ENCODE peak calls at places on chromosome X, in four cellular contexts. Q is dorsolateral prefrontal cortex, U is colonic mucosa, R is H1. M is an unnamed sample.

GRCh38 chrX:19245711-19246269 is 97.9 kb upstream of the PDHA1 start:
- DNase-seq in Q (no peak), U (no peak), R (no peak), M (no peak)

GRCh38 chrX:134631404-134632346 is 26.6 kb downstream of the PLAC1 start:
- DNase-seq in Q (no peak), U (peak), R (no peak), M (no peak)

GRCh38 chrX:44227981-44228380 is 115.5 kb downstream of the EFHC2 start:
- DNase-seq in Q (no peak), U (no peak), R (no peak), M (no peak)

GRCh38 chrX:56782362-56782761 is 53.3 kb downstream of the NBDY start:
- DNase-seq in Q (no peak), U (no peak), R (no peak), M (no peak)

GRCh38 chrX:44093431-44093830 is 120.2 kb upstream of the NDP start:
- DNase-seq in Q (no peak), U (no peak), R (no peak), M (no peak)

GRCh38 chrX:136251042-136251991 is at the start of gene MAP7D3:
- DNase-seq in Q (peak), U (peak), R (peak), M (peak)

GRCh38 chrX:23908219-23909003 is 605 bp downstream of the CXorf58 start:
- DNase-seq in Q (no peak), U (no peak), R (no peak), M (no peak)

GRCh38 chrX:11239230-11239629 is 54.0 kb upstream of the AMELX start:
- DNase-seq in Q (no peak), U (peak), R (no peak), M (peak)

GRCh38 chrX:56281789-56282188 is 49.6 kb downstream of the KLF8 start:
- DNase-seq in Q (no peak), U (no peak), R (no peak), M (peak)

GRCh38 chrX:7390446-7390845 is 242.5 kb upstream of the PUDP start:
- DNase-seq in Q (no peak), U (no peak), R (no peak), M (no peak)

GRCh38 chrX:15334561-15334960 is 762 bp downstream of the PIGA start:
- DNase-seq in Q (no peak), U (no peak), R (no peak), M (peak)

GRCh38 chrX:22196151-22196550 is 76.6 kb upstream of the CBLL2 start:
- DNase-seq in Q (no peak), U (no peak), R (no peak), M (peak)

GRCh38 chrX:41137589-41137988 is 52.3 kb downstream of the USP9X start:
- DNase-seq in Q (no peak), U (no peak), R (no peak), M (no peak)

GRCh38 chrX:3262906-3263305 is 83.5 kb downstream of the MXRA5 start:
- DNase-seq in Q (no peak), U (no peak), R (no peak), M (peak)

GRCh38 chrX:150664290-150664689 is 28.9 kb upstream of the MTMR1 start:
- DNase-seq in Q (peak), U (no peak), R (no peak), M (no peak)

GRCh38 chrX:51899741-51900140 is 6.3 kb downstream of the MAGED1 start:
- DNase-seq in Q (no peak), U (no peak), R (no peak), M (peak)

GRCh38 chrX:140163376-140164159 is 198.2 kb upstream of the CXorf66 start:
- DNase-seq in Q (no peak), U (no peak), R (no peak), M (no peak)

GRCh38 chrX:9501362-9501761 is 36.5 kb downstream of the TBL1X start:
- DNase-seq in Q (no peak), U (no peak), R (no peak), M (no peak)
- TF ChIP-seq CTCF in Q (no peak), U (no peak), R (peak), M (no peak)

DNA sequence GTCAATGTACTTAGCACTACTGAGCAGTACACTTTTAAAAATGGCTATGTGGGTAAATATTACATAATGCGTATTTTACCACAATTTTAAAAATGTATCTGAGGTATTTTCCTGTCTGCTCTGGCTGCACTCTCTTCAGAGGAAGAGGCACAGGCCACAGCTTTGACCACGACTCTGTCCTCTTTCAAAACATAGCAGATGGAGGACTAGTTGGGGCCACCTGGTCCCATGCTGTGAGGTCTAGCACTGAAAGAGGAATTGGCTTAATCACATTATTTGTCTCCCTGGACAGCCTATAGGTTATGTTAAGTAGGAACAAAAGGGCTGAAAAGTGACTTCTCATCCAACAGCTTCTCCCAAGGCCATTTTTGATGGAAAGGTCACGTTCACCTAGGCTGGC is 5.2 kb downstream of the KCNE5 start:
- DNase-seq in Q (no peak), U (no peak), R (no peak), M (no peak)
- TF ChIP-seq CTCF in Q (no peak), U (no peak), R (no peak), M (no peak)

DNA sequence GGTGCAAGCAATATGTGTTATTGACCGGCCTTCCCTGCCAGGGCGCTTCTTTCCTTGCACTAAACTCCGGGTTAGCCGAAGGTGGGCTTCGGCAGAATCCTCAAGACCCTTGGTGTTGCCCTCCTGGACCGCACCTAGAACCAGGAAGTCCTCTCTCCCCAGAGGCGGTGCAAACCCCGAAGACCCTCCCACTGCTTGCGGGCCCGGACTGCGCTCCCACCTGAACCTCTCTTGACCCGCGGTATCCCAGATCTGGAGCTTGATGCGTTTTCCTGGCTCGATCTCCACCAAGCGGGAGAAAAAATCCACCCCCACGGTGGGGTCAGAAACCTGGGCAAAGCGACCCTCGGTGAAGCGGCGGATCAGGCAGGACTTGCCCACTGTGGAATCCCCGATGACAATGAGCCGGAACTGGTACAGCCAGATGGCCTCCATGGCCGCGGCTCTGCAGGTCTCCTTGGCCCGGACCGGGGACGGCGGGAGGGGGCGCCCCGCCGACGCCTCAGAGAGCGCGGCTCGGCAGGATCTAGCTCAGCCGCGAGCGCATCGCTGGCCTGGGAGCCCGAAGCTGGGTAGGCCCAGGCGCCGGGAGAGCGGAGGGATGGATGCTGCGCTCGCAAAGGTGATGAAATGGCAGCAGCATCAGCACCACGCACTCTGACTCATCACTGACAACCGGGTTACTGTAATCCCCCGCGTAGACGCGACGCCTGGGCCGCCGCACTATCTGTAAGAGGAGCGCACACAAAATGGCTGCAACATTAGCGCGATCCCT is at the start of gene RAB39B:
- DNase-seq in Q (peak), U (peak), R (peak), M (peak)
- TF ChIP-seq CTCF in Q (no peak), U (no peak), R (no peak), M (no peak)

GRCh38 chrX:69493193-69493592 is 10.9 kb upstream of the NALF2 start:
- DNase-seq in Q (no peak), U (peak), R (peak), M (peak)
- TF ChIP-seq CTCF in Q (no peak), U (peak), R (peak), M (peak)

GRCh38 chrX:107776649-107777535 is 641 bp upstream of the NCBP2L start:
- DNase-seq in Q (peak), U (peak), R (peak), M (peak)
- TF ChIP-seq CTCF in Q (peak), U (peak), R (peak), M (peak)

GRCh38 chrX:131795442-131796229 is 227.5 kb upstream of the STK26 start:
- DNase-seq in Q (no peak), U (peak), R (no peak), M (no peak)

GRCh38 chrX:131792356-131792749 is 230.7 kb upstream of the STK26 start:
- DNase-seq in Q (peak), U (peak), R (no peak), M (no peak)

GRCh38 chrX:131791608-131792355 is 231.3 kb upstream of the STK26 start:
- DNase-seq in Q (no peak), U (no peak), R (no peak), M (no peak)

GRCh38 chrX:131789664-131790063 is 233.4 kb upstream of the STK26 start:
- DNase-seq in Q (no peak), U (no peak), R (no peak), M (no peak)

DNA sequence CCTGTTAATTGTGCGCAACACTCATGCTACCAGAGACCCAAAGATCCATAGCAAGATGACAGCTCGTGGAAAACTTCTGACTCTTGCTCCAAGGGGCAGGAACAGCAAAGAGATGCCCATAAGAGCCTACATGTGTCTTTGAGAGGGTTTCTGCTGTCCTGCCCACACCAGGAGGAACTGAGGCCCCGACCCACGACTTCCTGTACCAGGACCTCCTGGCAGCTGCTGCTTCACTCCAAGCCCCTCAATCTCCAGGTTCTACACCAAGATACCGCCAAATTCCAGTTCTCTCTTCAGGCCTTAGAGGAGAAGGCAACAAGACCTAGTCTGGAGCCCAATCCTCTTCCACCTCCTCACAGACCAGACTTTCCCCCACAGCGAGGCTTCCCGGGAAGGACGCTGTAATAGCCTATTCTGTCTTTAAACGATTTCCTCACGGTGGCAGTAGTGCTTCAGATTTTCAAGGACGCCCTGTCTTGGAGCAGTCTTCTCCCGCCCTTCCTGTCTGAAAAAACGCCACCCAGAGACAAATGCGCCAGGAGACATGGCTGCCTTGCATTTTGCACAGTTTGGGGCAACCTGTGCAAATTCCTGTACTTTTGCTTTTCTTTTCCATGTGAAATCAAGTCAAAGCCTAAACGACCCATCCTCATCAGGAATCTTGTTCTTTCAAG is 230.2 kb upstream of the STK26 start:
- DNase-seq in Q (peak), U (peak), R (no peak), M (peak)
- TF ChIP-seq CTCF in Q (no peak), U (peak), R (no peak), M (peak)

GRCh38 chrX:17788439-17788838 is 51.1 kb downstream of the SCML1 start:
- DNase-seq in Q (peak), U (peak), R (peak), M (peak)
- TF ChIP-seq CTCF in Q (peak), U (peak), R (peak), M (peak)